ENCODE peak calls at places on chromosomes 2 and 18, in ten cellular contexts. One of them, this sample, is unnamed.

GRCh38 chr2:237885931-237886701 is 26.7 kb downstream of the RAMP1 start:
- DNase-seq in stimulated activated naive B cell treated with anti-CD40 and anti-IgM and Interleukin-4, amounts not matched to agents 10 μg/mL and 1 μg/mL and 100 μg/mL, for 72 hours: no peak
- DNase-seq in activated CD4-positive, alpha-beta T cell treated with anti-CD3 and anti-CD28 coated beads for 36 hours: no peak
- DNase-seq in transverse colon: peak
- DNase-seq in tibial nerve: peak
- DNase-seq in fibroblast of lung: peak
- DNase-seq in A549: no peak
- DNase-seq in heart right ventricle: peak
- DNase-seq in Calu3: no peak
- DNase-seq in left lung: no peak
- DNase-seq in this sample: no peak

GRCh38 chr2:240259201-240259923 is 118.9 kb upstream of the OTOS start:
- DNase-seq in stimulated activated naive B cell treated with anti-CD40 and anti-IgM and Interleukin-4, amounts not matched to agents 10 μg/mL and 1 μg/mL and 100 μg/mL, for 72 hours: no peak
- DNase-seq in activated CD4-positive, alpha-beta T cell treated with anti-CD3 and anti-CD28 coated beads for 36 hours: no peak
- DNase-seq in transverse colon: no peak
- DNase-seq in tibial nerve: no peak
- DNase-seq in fibroblast of lung: peak
- DNase-seq in A549: no peak
- DNase-seq in heart right ventricle: peak
- DNase-seq in Calu3: no peak
- DNase-seq in left lung: no peak
- DNase-seq in this sample: no peak

GRCh38 chr2:98565286-98565860 is 42.9 kb downstream of the COA5 start:
- DNase-seq in stimulated activated naive B cell treated with anti-CD40 and anti-IgM and Interleukin-4, amounts not matched to agents 10 μg/mL and 1 μg/mL and 100 μg/mL, for 72 hours: no peak
- DNase-seq in activated CD4-positive, alpha-beta T cell treated with anti-CD3 and anti-CD28 coated beads for 36 hours: no peak
- DNase-seq in transverse colon: no peak
- DNase-seq in tibial nerve: no peak
- DNase-seq in fibroblast of lung: no peak
- DNase-seq in A549: no peak
- DNase-seq in heart right ventricle: no peak
- DNase-seq in Calu3: no peak
- DNase-seq in left lung: no peak
- DNase-seq in this sample: no peak

GRCh38 chr2:206800501-206801416 is 35.4 kb downstream of the FASTKD2 start:
- DNase-seq in stimulated activated naive B cell treated with anti-CD40 and anti-IgM and Interleukin-4, amounts not matched to agents 10 μg/mL and 1 μg/mL and 100 μg/mL, for 72 hours: peak
- DNase-seq in activated CD4-positive, alpha-beta T cell treated with anti-CD3 and anti-CD28 coated beads for 36 hours: peak
- DNase-seq in transverse colon: peak
- DNase-seq in tibial nerve: peak
- DNase-seq in fibroblast of lung: peak
- DNase-seq in A549: peak
- DNase-seq in heart right ventricle: peak
- DNase-seq in Calu3: peak
- DNase-seq in left lung: peak
- DNase-seq in this sample: peak

GRCh38 chr2:72144412-72144745 is 3.3 kb downstream of the CYP26B1 start:
- DNase-seq in stimulated activated naive B cell treated with anti-CD40 and anti-IgM and Interleukin-4, amounts not matched to agents 10 μg/mL and 1 μg/mL and 100 μg/mL, for 72 hours: no peak
- DNase-seq in activated CD4-positive, alpha-beta T cell treated with anti-CD3 and anti-CD28 coated beads for 36 hours: no peak
- DNase-seq in transverse colon: no peak
- DNase-seq in tibial nerve: no peak
- DNase-seq in fibroblast of lung: no peak
- DNase-seq in A549: no peak
- DNase-seq in heart right ventricle: peak
- DNase-seq in Calu3: no peak
- DNase-seq in left lung: peak
- DNase-seq in this sample: no peak

GRCh38 chr2:216690451-216691209 is 4.7 kb downstream of the IGFBP5 start:
- DNase-seq in stimulated activated naive B cell treated with anti-CD40 and anti-IgM and Interleukin-4, amounts not matched to agents 10 μg/mL and 1 μg/mL and 100 μg/mL, for 72 hours: no peak
- DNase-seq in activated CD4-positive, alpha-beta T cell treated with anti-CD3 and anti-CD28 coated beads for 36 hours: no peak
- DNase-seq in transverse colon: no peak
- DNase-seq in tibial nerve: no peak
- DNase-seq in fibroblast of lung: peak
- DNase-seq in A549: no peak
- DNase-seq in heart right ventricle: no peak
- DNase-seq in Calu3: no peak
- DNase-seq in left lung: no peak
- DNase-seq in this sample: no peak

GRCh38 chr2:3480352-3481010 is 38.9 kb downstream of the ADI1 start:
- DNase-seq in stimulated activated naive B cell treated with anti-CD40 and anti-IgM and Interleukin-4, amounts not matched to agents 10 μg/mL and 1 μg/mL and 100 μg/mL, for 72 hours: no peak
- DNase-seq in activated CD4-positive, alpha-beta T cell treated with anti-CD3 and anti-CD28 coated beads for 36 hours: peak
- DNase-seq in transverse colon: peak
- DNase-seq in tibial nerve: no peak
- DNase-seq in fibroblast of lung: no peak
- DNase-seq in A549: no peak
- DNase-seq in heart right ventricle: no peak
- DNase-seq in Calu3: peak
- DNase-seq in left lung: no peak
- DNase-seq in this sample: no peak

GRCh38 chr2:168977608-168978007 is 53.5 kb downstream of the ABCB11 start:
- DNase-seq in stimulated activated naive B cell treated with anti-CD40 and anti-IgM and Interleukin-4, amounts not matched to agents 10 μg/mL and 1 μg/mL and 100 μg/mL, for 72 hours: no peak
- DNase-seq in activated CD4-positive, alpha-beta T cell treated with anti-CD3 and anti-CD28 coated beads for 36 hours: no peak
- DNase-seq in transverse colon: no peak
- DNase-seq in tibial nerve: no peak
- DNase-seq in fibroblast of lung: no peak
- DNase-seq in A549: no peak
- DNase-seq in heart right ventricle: no peak
- DNase-seq in Calu3: no peak
- DNase-seq in left lung: no peak
- DNase-seq in this sample: no peak

GRCh38 chr2:171531291-171531690 is 9.0 kb downstream of the CYBRD1 start:
- DNase-seq in stimulated activated naive B cell treated with anti-CD40 and anti-IgM and Interleukin-4, amounts not matched to agents 10 μg/mL and 1 μg/mL and 100 μg/mL, for 72 hours: no peak
- DNase-seq in activated CD4-positive, alpha-beta T cell treated with anti-CD3 and anti-CD28 coated beads for 36 hours: no peak
- DNase-seq in transverse colon: no peak
- DNase-seq in tibial nerve: peak
- DNase-seq in fibroblast of lung: peak
- DNase-seq in A549: no peak
- DNase-seq in heart right ventricle: no peak
- DNase-seq in Calu3: no peak
- DNase-seq in left lung: no peak
- DNase-seq in this sample: no peak

GRCh38 chr2:109555346-109555900 is 58.3 kb downstream of the SEPTIN10 start:
- DNase-seq in stimulated activated naive B cell treated with anti-CD40 and anti-IgM and Interleukin-4, amounts not matched to agents 10 μg/mL and 1 μg/mL and 100 μg/mL, for 72 hours: no peak
- DNase-seq in activated CD4-positive, alpha-beta T cell treated with anti-CD3 and anti-CD28 coated beads for 36 hours: no peak
- DNase-seq in transverse colon: no peak
- DNase-seq in tibial nerve: no peak
- DNase-seq in fibroblast of lung: no peak
- DNase-seq in A549: no peak
- DNase-seq in heart right ventricle: no peak
- DNase-seq in Calu3: no peak
- DNase-seq in left lung: no peak
- DNase-seq in this sample: no peak

GRCh38 chr2:237421542-237422047 is 7.6 kb upstream of the COL6A3 start:
- DNase-seq in stimulated activated naive B cell treated with anti-CD40 and anti-IgM and Interleukin-4, amounts not matched to agents 10 μg/mL and 1 μg/mL and 100 μg/mL, for 72 hours: peak
- DNase-seq in activated CD4-positive, alpha-beta T cell treated with anti-CD3 and anti-CD28 coated beads for 36 hours: peak
- DNase-seq in transverse colon: peak
- DNase-seq in tibial nerve: peak
- DNase-seq in fibroblast of lung: peak
- DNase-seq in A549: peak
- DNase-seq in heart right ventricle: peak
- DNase-seq in Calu3: peak
- DNase-seq in left lung: peak
- DNase-seq in this sample: peak

GRCh38 chr18:75341897-75342296 is 85.6 kb downstream of the SMIM21 start:
- DNase-seq in stimulated activated naive B cell treated with anti-CD40 and anti-IgM and Interleukin-4, amounts not matched to agents 10 μg/mL and 1 μg/mL and 100 μg/mL, for 72 hours: no peak
- DNase-seq in activated CD4-positive, alpha-beta T cell treated with anti-CD3 and anti-CD28 coated beads for 36 hours: no peak
- DNase-seq in transverse colon: no peak
- DNase-seq in tibial nerve: no peak
- DNase-seq in fibroblast of lung: no peak
- DNase-seq in A549: no peak
- DNase-seq in heart right ventricle: no peak
- DNase-seq in Calu3: no peak
- DNase-seq in left lung: no peak
- DNase-seq in this sample: no peak

GRCh38 chr2:96175951-96176350 is 30.7 kb upstream of the DUSP2 start:
- DNase-seq in stimulated activated naive B cell treated with anti-CD40 and anti-IgM and Interleukin-4, amounts not matched to agents 10 μg/mL and 1 μg/mL and 100 μg/mL, for 72 hours: no peak
- DNase-seq in activated CD4-positive, alpha-beta T cell treated with anti-CD3 and anti-CD28 coated beads for 36 hours: no peak
- DNase-seq in transverse colon: no peak
- DNase-seq in tibial nerve: no peak
- DNase-seq in fibroblast of lung: peak
- DNase-seq in A549: no peak
- DNase-seq in heart right ventricle: no peak
- DNase-seq in Calu3: no peak
- DNase-seq in left lung: no peak
- DNase-seq in this sample: peak

GRCh38 chr2:74441690-74442482 is at the start of gene RTKN:
- DNase-seq in stimulated activated naive B cell treated with anti-CD40 and anti-IgM and Interleukin-4, amounts not matched to agents 10 μg/mL and 1 μg/mL and 100 μg/mL, for 72 hours: no peak
- DNase-seq in activated CD4-positive, alpha-beta T cell treated with anti-CD3 and anti-CD28 coated beads for 36 hours: peak
- DNase-seq in transverse colon: peak
- DNase-seq in tibial nerve: no peak
- DNase-seq in fibroblast of lung: no peak
- DNase-seq in A549: peak
- DNase-seq in heart right ventricle: peak
- DNase-seq in Calu3: peak
- DNase-seq in left lung: peak
- DNase-seq in this sample: no peak

GRCh38 chr2:54461251-54461650 is 5.1 kb downstream of the SPTBN1 start:
- DNase-seq in stimulated activated naive B cell treated with anti-CD40 and anti-IgM and Interleukin-4, amounts not matched to agents 10 μg/mL and 1 μg/mL and 100 μg/mL, for 72 hours: no peak
- DNase-seq in activated CD4-positive, alpha-beta T cell treated with anti-CD3 and anti-CD28 coated beads for 36 hours: no peak
- DNase-seq in transverse colon: no peak
- DNase-seq in tibial nerve: no peak
- DNase-seq in fibroblast of lung: no peak
- DNase-seq in A549: no peak
- DNase-seq in heart right ventricle: no peak
- DNase-seq in Calu3: no peak
- DNase-seq in left lung: no peak
- DNase-seq in this sample: no peak

GRCh38 chr2:43345391-43345813 is 119.0 kb upstream of the ZFP36L2 start:
- DNase-seq in stimulated activated naive B cell treated with anti-CD40 and anti-IgM and Interleukin-4, amounts not matched to agents 10 μg/mL and 1 μg/mL and 100 μg/mL, for 72 hours: no peak
- DNase-seq in activated CD4-positive, alpha-beta T cell treated with anti-CD3 and anti-CD28 coated beads for 36 hours: no peak
- DNase-seq in transverse colon: no peak
- DNase-seq in tibial nerve: no peak
- DNase-seq in fibroblast of lung: peak
- DNase-seq in A549: no peak
- DNase-seq in heart right ventricle: no peak
- DNase-seq in Calu3: no peak
- DNase-seq in left lung: no peak
- DNase-seq in this sample: peak

GRCh38 chr2:189192766-189193165 is 13.2 kb upstream of the COL5A2 start:
- DNase-seq in stimulated activated naive B cell treated with anti-CD40 and anti-IgM and Interleukin-4, amounts not matched to agents 10 μg/mL and 1 μg/mL and 100 μg/mL, for 72 hours: no peak
- DNase-seq in activated CD4-positive, alpha-beta T cell treated with anti-CD3 and anti-CD28 coated beads for 36 hours: no peak
- DNase-seq in transverse colon: no peak
- DNase-seq in tibial nerve: no peak
- DNase-seq in fibroblast of lung: no peak
- DNase-seq in A549: no peak
- DNase-seq in heart right ventricle: no peak
- DNase-seq in Calu3: no peak
- DNase-seq in left lung: no peak
- DNase-seq in this sample: no peak

GRCh38 chr2:114807666-114808065 is 365.2 kb downstream of the DPP10 start:
- DNase-seq in stimulated activated naive B cell treated with anti-CD40 and anti-IgM and Interleukin-4, amounts not matched to agents 10 μg/mL and 1 μg/mL and 100 μg/mL, for 72 hours: no peak
- DNase-seq in activated CD4-positive, alpha-beta T cell treated with anti-CD3 and anti-CD28 coated beads for 36 hours: no peak
- DNase-seq in transverse colon: no peak
- DNase-seq in tibial nerve: no peak
- DNase-seq in fibroblast of lung: no peak
- DNase-seq in A549: no peak
- DNase-seq in heart right ventricle: no peak
- DNase-seq in Calu3: no peak
- DNase-seq in left lung: no peak
- DNase-seq in this sample: no peak

This sample was measured in COLO829.